ENCODE peak calls at places on chromosomes 16 and 17, in four cellular contexts. I is NCI-H2171 treated with DMSO at 0.1 percent for 48 hours, C is IMR-90, W is right cardiac atrium. R is an unnamed sample.

GRCh38 chr16:58016841-58017446 is 8.6 kb upstream of the MMP15 start:
- DNase-seq in I (no peak), C (no peak), W (peak; percentile 21), R (no peak)

GRCh38 chr16:57039148-57039812 is 49.9 kb downstream of the NLRC5 start:
- DNase-seq in I (no peak), C (peak; percentile 81), W (no peak), R (peak; percentile 73)

GRCh38 chr17:42227849-42228696 is 33.8 kb upstream of the GHDC start:
- DNase-seq in I (no peak), C (peak; percentile 58), W (no peak), R (peak; percentile 51)

GRCh38 chr16:66874079-66874775 is 6.1 kb upstream of the PDP2 start:
- DNase-seq in I (no peak), C (peak; percentile 49), W (peak; percentile 33), R (peak; percentile 67)

GRCh38 chr16:23215435-23215834 is 32.9 kb downstream of the SCNN1G start:
- DNase-seq in I (no peak), C (no peak), W (no peak), R (no peak)

GRCh38 chr16:180101-180920 is at the start of gene HBQ1:
- DNase-seq in I (peak; percentile 38), C (no peak), W (peak; percentile 65), R (peak; percentile 27)

GRCh38 chr17:73799781-73800627 is 155.8 kb upstream of the SDK2 start:
- DNase-seq in I (peak; percentile 9), C (no peak), W (no peak), R (no peak)

GRCh38 chr16:81266680-81267095 is 28.2 kb downstream of the BCO1 start:
- DNase-seq in I (peak; percentile 72), C (no peak), W (no peak), R (no peak)

GRCh38 chr17:35449371-35449931 is 885 bp upstream of the SLFN13 start:
- DNase-seq in I (no peak), C (no peak), W (peak; percentile 55), R (peak; percentile 3)

GRCh38 chr17:5788266-5788900 is 204.1 kb upstream of the NLRP1 start:
- DNase-seq in I (no peak), C (peak; percentile 75), W (no peak), R (peak; percentile 61)

GRCh38 chr17:81033535-81034167 is 1.3 kb upstream of the BAIAP2 start:
- DNase-seq in I (no peak), C (no peak), W (peak; percentile 76), R (no peak)

GRCh38 chr16:86191663-86192062 is 292.7 kb downstream of the IRF8 start:
- DNase-seq in I (no peak), C (no peak), W (no peak), R (no peak)

GRCh38 chr17:35892091-35892637 is 12.0 kb upstream of the CCL5 start:
- DNase-seq in I (no peak), C (peak; percentile 12), W (no peak), R (peak; percentile 6)

GRCh38 chr16:51851111-51851510 is 695.8 kb downstream of the TOX3 start:
- DNase-seq in I (no peak), C (no peak), W (no peak), R (no peak)

GRCh38 chr17:38697061-38697820 is 7.8 kb upstream of the MLLT6 start:
- DNase-seq in I (peak; percentile 46), C (no peak), W (no peak), R (no peak)

GRCh38 chr17:1898872-1899271 is 69.1 kb downstream of the RPA1 start:
- DNase-seq in I (no peak), C (no peak), W (peak; percentile 35), R (no peak)

GRCh38 chr17:45948881-45949624 is 50.0 kb upstream of the STH start:
- DNase-seq in I (no peak), C (peak; percentile 49), W (peak; percentile 92), R (peak; percentile 76)

GRCh38 chr17:50914510-50914849 is 48.3 kb upstream of the TOB1 start:
- DNase-seq in I (no peak), C (no peak), W (no peak), R (no peak)

GRCh38 chr17:49871211-49871610 is 23.3 kb upstream of the TAC4 start:
- DNase-seq in I (no peak), C (no peak), W (peak; percentile 25), R (no peak)

GRCh38 chr16:87648236-87648635 is 45.9 kb downstream of the JPH3 start:
- DNase-seq in I (no peak), C (no peak), W (peak; percentile 46), R (no peak)

GRCh38 chr17:54980372-54980771 is 11.8 kb downstream of the STXBP4 start:
- DNase-seq in I (no peak), C (no peak), W (no peak), R (no peak)

GRCh38 chr17:30372755-30373154 is 6.0 kb upstream of the CPD start:
- DNase-seq in I (no peak), C (peak; percentile 80), W (no peak), R (no peak)

R was measured in mesenchymal stem cell.